ENCODE peak calls at places on chromosomes 3 and 15, in nine cellular contexts. H is HCT116; C is uterus; P is effector memory CD4-positive, alpha-beta T cell; F is body of pancreas; M is neuronal stem cell; E is CD4-positive, CD25-positive, alpha-beta regulatory T cell; Q is right lobe of liver; B is HepG2. L is an unnamed sample.

GRCh38 chr15:51724199-51724598 is 13.3 kb downstream of the LYSMD2 start:
- DNase-seq in H (no peak), C (no peak), P (no peak), F (no peak), M (no peak), E (no peak), Q (no peak), B (no peak), L (no peak)

GRCh38 chr3:128232421-128233180 is 79.3 kb downstream of the EEFSEC start:
- DNase-seq in H (no peak), C (no peak), P (no peak), F (no peak), M (no peak), E (no peak), Q (no peak), B (no peak), L (peak)

GRCh38 chr3:73448761-73449290 is 175.9 kb downstream of the PDZRN3 start:
- DNase-seq in H (no peak), C (no peak), P (no peak), F (no peak), M (no peak), E (no peak), Q (no peak), B (no peak), L (no peak)

GRCh38 chr15:96354731-96355560 is 24.4 kb downstream of the NR2F2 start:
- DNase-seq in H (no peak), C (no peak), P (no peak), F (no peak), M (no peak), E (no peak), Q (no peak), B (peak), L (no peak)

GRCh38 chr15:79897380-79897678 is 515 bp upstream of the MTHFS start:
- DNase-seq in H (no peak), C (no peak), P (no peak), F (no peak), M (no peak), E (peak), Q (no peak), B (no peak), L (no peak)

GRCh38 chr15:72319360-72319984 is 485 bp downstream of the CELF6 start:
- DNase-seq in H (no peak), C (peak), P (peak), F (peak), M (peak), E (peak), Q (peak), B (no peak), L (no peak)

GRCh38 chr3:58688563-58688962 is 22.0 kb upstream of the FAM3D start:
- DNase-seq in H (no peak), C (no peak), P (no peak), F (no peak), M (no peak), E (no peak), Q (no peak), B (no peak), L (no peak)

GRCh38 chr3:67781218-67781617 is 126.8 kb upstream of the SUCLG2 start:
- DNase-seq in H (no peak), C (no peak), P (no peak), F (no peak), M (no peak), E (no peak), Q (no peak), B (no peak), L (no peak)

GRCh38 chr3:155701882-155702465 is 42.9 kb downstream of the PLCH1 start:
- DNase-seq in H (peak), C (no peak), P (no peak), F (no peak), M (peak), E (peak), Q (no peak), B (peak), L (peak)

DNA sequence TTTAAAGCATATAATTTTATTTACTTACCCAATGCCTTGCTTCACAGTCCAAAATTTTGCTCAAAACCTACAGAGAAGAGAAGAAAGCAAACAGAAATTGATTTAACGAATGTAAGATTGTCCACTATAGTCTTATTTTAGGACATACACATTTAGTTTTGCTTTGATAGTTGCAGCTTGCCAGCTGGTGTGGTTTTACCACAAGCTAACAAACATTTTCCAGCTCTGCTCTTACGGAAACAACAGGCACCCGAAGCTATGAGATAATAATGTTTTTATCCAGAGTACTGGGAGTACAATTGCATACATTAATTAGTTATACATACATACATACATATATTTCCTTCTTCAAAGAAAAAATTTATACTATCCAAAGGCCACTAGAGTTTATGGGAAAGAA is 10.4 kb downstream of the BCL6 start:
- DNase-seq in H (no peak), C (no peak), P (no peak), F (no peak), M (no peak), E (no peak), Q (no peak), B (no peak), L (no peak)
- H3K27ac ChIP-seq in H (no peak), C (peak), P (no peak), F (no peak), M (no peak), E (no peak), Q (peak), B (no peak), L (peak)

GRCh38 chr3:141401095-141401494 is 32.8 kb downstream of the ZBTB38 start:
- DNase-seq in H (no peak), C (no peak), P (no peak), F (no peak), M (no peak), E (no peak), Q (no peak), B (no peak), L (no peak)
- H3K4me3 ChIP-seq in H (no peak), C (no peak), P (no peak), F (no peak), M (no peak), E (peak), Q (no peak), B (peak), L (peak)

DNA sequence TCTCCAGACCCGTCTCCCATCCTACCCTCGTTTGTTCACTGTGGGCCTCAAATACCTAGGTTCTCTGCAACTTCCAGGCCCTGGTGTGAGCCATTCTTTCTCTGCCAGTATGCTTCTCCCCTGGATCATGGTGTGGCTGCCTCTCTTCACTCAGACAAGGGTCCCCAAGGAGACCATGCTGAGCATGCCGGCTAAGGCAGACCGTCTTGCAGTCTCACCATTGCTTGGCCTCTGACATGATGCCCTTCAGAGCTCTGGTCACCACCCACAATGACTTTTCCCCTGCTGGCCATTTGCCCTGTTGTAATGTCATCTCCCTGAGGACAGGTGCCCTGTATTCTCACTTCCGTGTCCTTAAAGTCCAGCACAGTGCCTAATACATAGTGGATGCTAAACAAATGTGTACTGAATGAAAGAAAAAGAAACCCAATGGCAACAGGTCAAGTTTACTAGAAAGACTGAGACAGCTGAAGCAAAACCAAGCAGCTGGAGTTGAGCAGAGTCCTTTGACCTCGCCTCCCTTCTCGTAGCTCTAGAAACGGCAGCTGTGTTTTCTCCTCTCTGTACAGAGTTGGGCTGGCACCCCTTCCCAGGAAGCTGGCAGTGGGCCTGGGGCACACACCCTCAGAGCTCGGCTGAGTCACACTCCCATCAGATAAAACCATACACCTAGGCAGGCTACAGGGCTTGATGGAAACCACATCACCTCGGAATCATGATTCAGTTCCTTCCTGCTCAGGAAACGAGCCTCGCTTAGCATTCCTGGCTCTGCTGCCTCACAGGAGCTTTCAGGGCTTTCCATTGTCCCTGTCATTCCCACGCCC is 8.6 kb downstream of the TLR9 start:
- DNase-seq in H (peak), C (peak), P (peak), F (peak), M (no peak), E (peak), Q (peak), B (no peak), L (no peak)
- H3K27ac ChIP-seq in H (peak), C (peak), P (peak), F (peak), M (no peak), E (peak), Q (peak), B (peak), L (no peak)

GRCh38 chr15:40305281-40305680 is 2.5 kb downstream of the PLCB2 start:
- DNase-seq in H (no peak), C (no peak), P (no peak), F (no peak), M (no peak), E (no peak), Q (no peak), B (no peak), L (no peak)

GRCh38 chr15:40307421-40308165 is at the start of gene PLCB2:
- DNase-seq in H (no peak), C (no peak), P (peak), F (no peak), M (no peak), E (peak), Q (no peak), B (peak), L (no peak)

GRCh38 chr15:40306371-40306770 is 1.4 kb downstream of the PLCB2 start:
- DNase-seq in H (no peak), C (no peak), P (no peak), F (no peak), M (no peak), E (no peak), Q (no peak), B (no peak), L (no peak)

GRCh38 chr15:40308844-40309189 is 1.1 kb upstream of the PLCB2 start:
- DNase-seq in H (no peak), C (no peak), P (no peak), F (no peak), M (no peak), E (peak), Q (peak), B (no peak), L (no peak)

GRCh38 chr15:40306908-40307307 is 827 bp downstream of the PLCB2 start:
- DNase-seq in H (no peak), C (no peak), P (no peak), F (no peak), M (no peak), E (no peak), Q (no peak), B (no peak), L (no peak)
- H3K4me3 ChIP-seq in H (no peak), C (no peak), P (peak), F (no peak), M (no peak), E (peak), Q (peak), B (no peak), L (peak)

DNA sequence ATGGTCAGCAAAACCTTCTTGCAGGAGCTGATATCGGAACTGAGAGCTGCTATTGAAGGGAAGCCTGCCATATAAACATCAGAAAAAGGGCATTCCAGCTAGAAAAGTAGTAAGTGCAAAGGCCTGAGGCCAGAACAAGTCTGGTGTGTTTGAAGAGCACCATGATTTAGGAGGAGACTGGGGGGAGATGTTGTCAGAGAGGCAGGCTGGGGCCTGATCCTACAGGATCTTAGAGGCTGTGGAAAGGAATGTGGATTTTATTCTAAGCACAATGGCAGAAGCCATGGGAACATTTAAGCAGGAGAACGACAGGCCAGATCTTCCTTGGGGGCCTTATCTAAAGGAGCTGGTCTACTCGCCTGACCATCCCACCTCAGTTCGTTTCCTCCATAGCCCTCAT is 5.1 kb upstream of the MUC13 start:
- DNase-seq in H (no peak), C (no peak), P (no peak), F (no peak), M (no peak), E (no peak), Q (no peak), B (no peak), L (no peak)
- H3K27ac ChIP-seq in H (no peak), C (no peak), P (no peak), F (no peak), M (no peak), E (no peak), Q (no peak), B (no peak), L (no peak)

GRCh38 chr3:89300519-89300918 is 193.1 kb downstream of the EPHA3 start:
- DNase-seq in H (no peak), C (no peak), P (no peak), F (no peak), M (no peak), E (no peak), Q (no peak), B (no peak), L (no peak)
- H3K4me3 ChIP-seq in H (no peak), C (no peak), P (no peak), F (no peak), M (no peak), E (no peak), Q (no peak), B (no peak), L (peak)

DNA sequence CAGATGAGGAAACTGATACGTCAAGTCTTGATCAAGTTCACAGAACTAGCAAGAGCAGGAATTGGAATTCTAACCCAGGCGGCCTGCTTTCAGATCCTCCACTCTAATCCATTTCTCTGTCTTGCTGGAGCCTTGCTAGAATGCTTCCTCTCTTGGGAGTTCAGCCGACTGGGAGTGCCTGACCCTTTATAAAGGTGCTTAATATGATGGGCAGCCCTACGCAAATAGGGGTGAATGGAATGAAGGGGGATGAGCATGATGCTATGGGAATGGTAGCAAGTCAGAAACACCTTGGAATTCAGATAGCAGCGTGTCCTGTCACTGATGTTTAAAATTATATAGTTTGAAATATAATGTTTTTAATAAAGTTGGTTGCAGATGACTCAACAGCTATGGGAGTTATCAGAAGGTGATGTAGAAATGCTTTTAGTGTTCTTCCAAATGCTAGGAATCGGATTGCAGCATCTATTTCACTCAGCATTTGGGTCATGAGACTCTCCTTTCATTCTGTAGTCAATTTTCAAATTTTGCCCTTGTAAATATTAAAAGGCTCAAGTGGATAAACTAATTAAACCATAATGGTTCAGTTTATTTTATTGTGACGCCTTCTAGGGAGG is 150.7 kb downstream of the FNDC3B start:
- DNase-seq in H (no peak), C (no peak), P (no peak), F (no peak), M (no peak), E (no peak), Q (no peak), B (no peak), L (no peak)
- H3K27ac ChIP-seq in H (no peak), C (no peak), P (no peak), F (no peak), M (no peak), E (no peak), Q (no peak), B (peak), L (no peak)

GRCh38 chr3:116848402-116848801 is 138.8 kb downstream of the TUSC7 start:
- DNase-seq in H (no peak), C (no peak), P (no peak), F (no peak), M (no peak), E (no peak), Q (no peak), B (no peak), L (no peak)
- H3K4me3 ChIP-seq in H (no peak), C (no peak), P (no peak), F (no peak), M (no peak), E (no peak), Q (no peak), B (no peak), L (no peak)

GRCh38 chr15:58491151-58491473 is 59.3 kb downstream of the LIPC start:
- DNase-seq in H (no peak), C (no peak), P (no peak), F (no peak), M (no peak), E (no peak), Q (no peak), B (no peak), L (no peak)
- H3K27ac ChIP-seq in H (no peak), C (no peak), P (no peak), F (peak), M (no peak), E (no peak), Q (peak), B (no peak), L (no peak)

GRCh38 chr3:50303038-50303815 is at the start of gene HYAL1:
- DNase-seq in H (peak), C (peak), P (no peak), F (peak), M (no peak), E (no peak), Q (peak), B (peak), L (no peak)
- H3K4me3 ChIP-seq in H (peak), C (peak), P (no peak), F (no peak), M (no peak), E (no peak), Q (peak), B (peak), L (no peak)

L was measured in SK-N-MC.